ENCODE peak calls at places on chromosomes 11 and 22, in nine cellular contexts. E is A673, I is cardiac muscle cell, G is thoracic aorta, L is fibroblast of lung, C is GM06990, H is neural progenitor cell, P is HCT116, T is hepatocyte. X is an unnamed sample. For H3K27me3 and H3K36me3, the result is how much of the 10 kb centered on the place peaks cover.

GRCh38 chr11:7254731-7255291 is 3.1 kb downstream of the SYT9 start:
- DNase-seq in E (no peak), I (no peak), G (no peak), L (no peak), C (no peak), H (no peak), P (no peak), T (no peak), X (no peak)

GRCh38 chr11:122981388-122982264 is at the start of gene BSX:
- DNase-seq in E (peak), I (peak), G (no peak), L (peak), C (peak), H (peak), P (no peak), T (peak), X (peak)

GRCh38 chr22:24503137-24503850 is 8.2 kb downstream of the UPB1 start:
- DNase-seq in E (peak), I (peak), G (no peak), L (peak), C (peak), H (peak), P (peak), T (peak), X (peak)

GRCh38 chr11:87306260-87306861 is 268.6 kb downstream of the TMEM135 start:
- DNase-seq in E (no peak), I (no peak), G (no peak), L (no peak), C (no peak), H (no peak), P (no peak), T (no peak), X (no peak)

GRCh38 chr22:44783581-44783980 is 31.2 kb downstream of the ARHGAP8 start:
- DNase-seq in E (no peak), I (no peak), G (no peak), L (no peak), C (no peak), H (no peak), P (no peak), T (no peak), X (no peak)

GRCh38 chr11:31818874-31819331 is 7.8 kb upstream of the PAX6 start:
- DNase-seq in E (no peak), I (no peak), G (no peak), L (no peak), C (no peak), H (peak), P (no peak), T (no peak), X (no peak)

GRCh38 chr22:22811016-22812009 is 76.3 kb upstream of the IGLL5 start:
- DNase-seq in E (no peak), I (no peak), G (no peak), L (no peak), C (no peak), H (no peak), P (no peak), T (no peak), X (no peak)

GRCh38 chr22:31652911-31653684 is 8.9 kb downstream of the PISD start:
- DNase-seq in E (no peak), I (no peak), G (no peak), L (no peak), C (no peak), H (no peak), P (no peak), T (peak), X (no peak)

GRCh38 chr22:50727678-50728522 is 10.1 kb upstream of the ACR start:
- DNase-seq in E (no peak), I (no peak), G (no peak), L (no peak), C (no peak), H (no peak), P (no peak), T (no peak), X (no peak)

GRCh38 chr11:85826096-85826855 is 15.3 kb upstream of the SYTL2 start:
- DNase-seq in E (peak), I (peak), G (no peak), L (peak), C (no peak), H (peak), P (no peak), T (peak), X (peak)

GRCh38 chr11:113160652-113161051 is 153.7 kb upstream of the TTC12 start:
- DNase-seq in E (no peak), I (no peak), G (no peak), L (no peak), C (no peak), H (no peak), P (no peak), T (no peak), X (no peak)

GRCh38 chr11:73566422-73566821 is 31.5 kb downstream of the FAM168A start:
- DNase-seq in E (no peak), I (peak), G (no peak), L (no peak), C (no peak), H (no peak), P (no peak), T (no peak), X (no peak)

GRCh38 chr11:91880660-91881059 is 344.0 kb upstream of the FAT3 start:
- DNase-seq in E (no peak), I (no peak), G (no peak), L (no peak), C (no peak), H (no peak), P (no peak), T (no peak), X (no peak)

GRCh38 chr22:24325105-24325757 is 54.6 kb downstream of the SPECC1L start:
- DNase-seq in E (peak), I (peak), G (no peak), L (peak), C (peak), H (peak), P (no peak), T (peak), X (no peak)

GRCh38 chr11:71385091-71385490 is 63.1 kb downstream of the DHCR7 start:
- DNase-seq in E (no peak), I (no peak), G (no peak), L (no peak), C (no peak), H (no peak), P (no peak), T (no peak), X (no peak)

GRCh38 chr11:12185106-12185690 is 74.8 kb downstream of the MICAL2 start:
- DNase-seq in E (no peak), I (no peak), G (no peak), L (no peak), C (no peak), H (no peak), P (no peak), T (no peak), X (no peak)

GRCh38 chr11:64063741-64064140 is 28.0 kb downstream of the FLRT1 start:
- DNase-seq in E (no peak), I (no peak), G (no peak), L (no peak), C (no peak), H (peak), P (no peak), T (no peak), X (no peak)

GRCh38 chr11:75591966-75592365 is 29.9 kb downstream of the SERPINH1 start:
- DNase-seq in E (no peak), I (no peak), G (no peak), L (no peak), C (no peak), H (no peak), P (no peak), T (no peak), X (no peak)

GRCh38 chr11:44755553-44756505 is 29.1 kb downstream of the TSPAN18 start:
- DNase-seq in E (no peak), I (no peak), G (no peak), L (no peak), C (no peak), H (no peak), P (no peak), T (peak), X (peak)

GRCh38 chr22:28222976-28223375 is 303.9 kb upstream of the PITPNB start:
- DNase-seq in E (no peak), I (peak), G (no peak), L (no peak), C (no peak), H (no peak), P (no peak), T (no peak), X (no peak)

GRCh38 chr11:100297516-100297915 is 389.6 kb upstream of the ARHGAP42 start:
- DNase-seq in E (no peak), I (no peak), G (no peak), L (no peak), C (no peak), H (no peak), P (no peak), T (no peak), X (no peak)

GRCh38 chr22:44839721-44840120 is 87.3 kb downstream of the ARHGAP8 start:
- DNase-seq in E (no peak), I (no peak), G (no peak), L (no peak), C (no peak), H (no peak), P (no peak), T (no peak), X (no peak)

GRCh38 chr22:41885116-41885515 is 29.8 kb downstream of the SHISA8 start:
- DNase-seq in E (no peak), I (no peak), G (no peak), L (no peak), C (no peak), H (no peak), P (no peak), T (no peak), X (no peak)

GRCh38 chr11:26580929-26581328 is 8.9 kb upstream of the MUC15 start:
- DNase-seq in E (no peak), I (no peak), G (no peak), L (peak), C (no peak), H (no peak), P (no peak), T (no peak), X (no peak)

GRCh38 chr22:39917091-39917703 is 16.3 kb downstream of the GRAP2 start:
- DNase-seq in E (no peak), I (no peak), G (no peak), L (no peak), C (no peak), H (no peak), P (no peak), T (no peak), X (no peak)

GRCh38 chr11:85698195-85698594 is 12.2 kb upstream of the CCDC89 start:
- DNase-seq in E (no peak), I (no peak), G (no peak), L (no peak), C (no peak), H (no peak), P (no peak), T (no peak), X (no peak)

GRCh38 chr11:65292866-65293265 is 21.8 kb upstream of the CDC42EP2 start:
- DNase-seq in E (no peak), I (no peak), G (no peak), L (peak), C (no peak), H (no peak), P (no peak), T (no peak), X (no peak)

GRCh38 chr11:16598906-16599305 is 139.5 kb upstream of the C11orf58 start:
- DNase-seq in E (no peak), I (no peak), G (no peak), L (no peak), C (no peak), H (no peak), P (no peak), T (no peak), X (no peak)
- H3K27me3 ChIP-seq in E (under half), I (half or more), G (under half), L (under half), C (under half), H (half or more), P (under half), T (under half), X (under half)

GRCh38 chr22:36462475-36462790 is 19.0 kb downstream of the TXN2 start:
- DNase-seq in E (no peak), I (no peak), G (no peak), L (no peak), C (no peak), H (no peak), P (no peak), T (no peak), X (no peak)
- H3K36me3 ChIP-seq in E (under half), I (under half), G (under half), L (under half), C (under half), H (under half), P (under half), T (under half), X (under half)

GRCh38 chr11:131371791-131372104 is 1.3 kb downstream of the NTM start:
- DNase-seq in E (no peak), I (no peak), G (no peak), L (no peak), C (no peak), H (no peak), P (no peak), T (no peak), X (no peak)
- H3K27me3 ChIP-seq in E (half or more), I (under half), G (under half), L (under half), C (under half), H (under half), P (under half), T (half or more), X (under half)

DNA sequence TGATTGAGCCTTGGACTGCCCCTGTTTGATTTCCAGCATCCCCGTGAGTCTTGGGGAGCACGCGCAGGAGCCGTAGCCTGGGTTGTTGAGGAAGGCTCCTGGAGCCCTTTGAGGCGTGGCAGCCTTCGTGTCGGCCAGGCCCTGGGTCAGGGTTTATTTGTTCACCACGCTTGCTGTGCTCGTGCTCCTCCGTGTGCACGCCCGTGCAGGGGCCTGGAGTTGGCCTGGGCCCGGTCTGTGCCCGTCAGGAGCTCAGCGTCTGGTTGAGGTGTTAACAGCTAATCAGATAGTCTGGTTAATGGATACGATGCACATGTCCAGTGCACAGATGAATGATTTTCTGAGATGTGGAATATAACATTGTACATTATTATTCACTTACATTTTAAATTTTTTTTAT is 8.0 kb downstream of the IGHMBP2 start:
- DNase-seq in E (no peak), I (no peak), G (no peak), L (no peak), C (no peak), H (no peak), P (no peak), T (no peak), X (no peak)
- H3K36me3 ChIP-seq in E (half or more), I (under half), G (half or more), L (under half), C (under half), H (under half), P (under half), T (under half), X (under half)

GRCh38 chr11:121153472-121153871 is 52.4 kb downstream of the TECTA start:
- DNase-seq in E (no peak), I (no peak), G (no peak), L (no peak), C (no peak), H (peak), P (no peak), T (no peak), X (no peak)

GRCh38 chr11:121154473-121154872 is 53.4 kb downstream of the TECTA start:
- DNase-seq in E (no peak), I (no peak), G (no peak), L (no peak), C (no peak), H (no peak), P (no peak), T (no peak), X (no peak)

GRCh38 chr11:121161349-121161917 is 60.4 kb downstream of the TECTA start:
- DNase-seq in E (no peak), I (no peak), G (no peak), L (no peak), C (no peak), H (no peak), P (no peak), T (no peak), X (no peak)

GRCh38 chr11:121159721-121160120 is 58.7 kb downstream of the TECTA start:
- DNase-seq in E (no peak), I (no peak), G (no peak), L (no peak), C (no peak), H (no peak), P (no peak), T (no peak), X (no peak)

DNA sequence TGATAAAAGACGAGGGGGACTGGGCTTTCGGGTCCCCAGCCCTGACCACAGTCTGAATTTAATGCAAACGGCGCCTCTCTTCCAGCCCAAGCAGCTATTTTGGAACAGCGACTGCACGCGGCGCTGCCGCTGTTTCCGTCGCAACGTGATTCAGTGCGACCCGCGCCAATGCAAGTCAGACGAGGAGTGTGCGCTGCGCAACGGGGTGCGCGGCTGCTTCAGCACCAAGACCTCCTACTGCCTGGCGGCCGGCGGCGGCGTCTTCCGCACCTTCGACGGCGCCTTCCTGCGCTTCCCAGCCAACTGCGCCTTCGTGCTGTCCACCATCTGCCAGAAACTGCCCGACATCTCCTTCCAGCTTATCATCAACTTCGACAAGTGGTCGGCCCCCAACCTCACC is 56.7 kb downstream of the TECTA start:
- DNase-seq in E (no peak), I (no peak), G (no peak), L (no peak), C (no peak), H (no peak), P (no peak), T (no peak), X (no peak)
- H3K27me3 ChIP-seq in E (under half), I (under half), G (under half), L (under half), C (under half), H (under half), P (under half), T (under half), X (under half)

GRCh38 chr22:46318576-46318975 is 16.9 kb upstream of the TRMU start:
- DNase-seq in E (no peak), I (no peak), G (no peak), L (no peak), C (no peak), H (no peak), P (no peak), T (no peak), X (no peak)

GRCh38 chr22:46321387-46321775 is 14.1 kb upstream of the TRMU start:
- DNase-seq in E (no peak), I (no peak), G (no peak), L (no peak), C (no peak), H (no peak), P (no peak), T (no peak), X (no peak)

GRCh38 chr22:46319319-46319718 is 16.2 kb upstream of the TRMU start:
- DNase-seq in E (no peak), I (no peak), G (no peak), L (no peak), C (no peak), H (no peak), P (no peak), T (no peak), X (no peak)

GRCh38 chr22:46320716-46321386 is 14.7 kb upstream of the TRMU start:
- DNase-seq in E (no peak), I (no peak), G (no peak), L (no peak), C (no peak), H (no peak), P (no peak), T (no peak), X (no peak)

DNA sequence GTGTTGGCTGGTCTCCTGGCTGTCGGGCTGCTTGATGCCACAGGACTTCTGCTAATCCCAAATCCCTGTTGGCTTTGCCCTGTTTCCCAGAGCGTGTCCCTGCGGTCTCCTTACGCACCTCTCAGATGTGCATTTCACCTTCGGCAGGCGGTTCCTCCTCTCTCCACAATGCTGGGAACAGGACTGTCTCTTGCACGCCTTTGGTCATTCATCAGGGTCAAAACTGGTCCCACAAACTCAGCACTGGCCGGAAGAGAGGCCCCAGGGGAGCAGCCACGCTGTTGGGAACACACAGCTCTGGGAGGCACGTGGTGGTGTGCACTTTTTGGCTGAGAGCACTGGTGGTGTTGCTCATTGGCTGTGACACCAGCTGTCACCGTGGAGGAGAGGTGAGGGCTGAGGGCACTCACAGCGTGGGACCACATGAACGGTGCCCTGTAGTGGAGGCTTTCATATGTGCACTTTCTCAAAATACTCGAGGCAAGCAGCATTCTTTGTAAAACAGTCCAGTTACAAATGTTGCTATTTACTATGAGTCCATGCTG is 15.3 kb upstream of the TRMU start:
- DNase-seq in E (no peak), I (no peak), G (no peak), L (no peak), C (no peak), H (no peak), P (no peak), T (no peak), X (no peak)
- H3K36me3 ChIP-seq in E (half or more), I (under half), G (under half), L (under half), C (under half), H (under half), P (under half), T (under half), X (half or more)